ENCODE peak calls at places on chromosomes 3 and 15, in ten cellular contexts. One of them, this sample, is unnamed.

GRCh38 chr15:93072440-93073394 is 16.3 kb downstream of the RGMA start:
- DNase-seq in stimulated activated CD8-positive, alpha-beta memory T cell treated with anti-CD3 and anti-CD28 coated beads, Interleukin-15, amount 100 ng/mL, for 24 hours: no peak
- DNase-seq in PC-3: peak; percentile 75
- DNase-seq in T-helper 17 cell: no peak
- DNase-seq in dermis microvascular lymphatic vessel endothelial cell: peak; percentile 71
- DNase-seq in stimulated activated naive B cell treated with anti-CD40 and anti-IgM and Interleukin-4, amounts not matched to agents 10 μg/mL and 1 μg/mL and 100 μg/mL, for 72 hours: no peak
- DNase-seq in SK-N-SH: peak; percentile 95
- DNase-seq in aorta: peak; percentile 96
- DNase-seq in lower leg skin: no peak
- DNase-seq in stomach: peak; percentile 69
- DNase-seq in this sample: peak; percentile 96

GRCh38 chr3:129343643-129344360 is 65.1 kb downstream of the HMCES start:
- DNase-seq in stimulated activated CD8-positive, alpha-beta memory T cell treated with anti-CD3 and anti-CD28 coated beads, Interleukin-15, amount 100 ng/mL, for 24 hours: no peak
- DNase-seq in PC-3: no peak
- DNase-seq in T-helper 17 cell: no peak
- DNase-seq in dermis microvascular lymphatic vessel endothelial cell: no peak
- DNase-seq in stimulated activated naive B cell treated with anti-CD40 and anti-IgM and Interleukin-4, amounts not matched to agents 10 μg/mL and 1 μg/mL and 100 μg/mL, for 72 hours: no peak
- DNase-seq in SK-N-SH: no peak
- DNase-seq in aorta: peak; percentile 83
- DNase-seq in lower leg skin: no peak
- DNase-seq in stomach: peak; percentile 56
- DNase-seq in this sample: peak; percentile 90

GRCh38 chr3:117355566-117355965 is 646.0 kb downstream of the TUSC7 start:
- DNase-seq in stimulated activated CD8-positive, alpha-beta memory T cell treated with anti-CD3 and anti-CD28 coated beads, Interleukin-15, amount 100 ng/mL, for 24 hours: no peak
- DNase-seq in PC-3: no peak
- DNase-seq in T-helper 17 cell: no peak
- DNase-seq in dermis microvascular lymphatic vessel endothelial cell: peak; percentile 52
- DNase-seq in stimulated activated naive B cell treated with anti-CD40 and anti-IgM and Interleukin-4, amounts not matched to agents 10 μg/mL and 1 μg/mL and 100 μg/mL, for 72 hours: no peak
- DNase-seq in SK-N-SH: peak; percentile 44
- DNase-seq in aorta: no peak
- DNase-seq in lower leg skin: no peak
- DNase-seq in stomach: no peak
- DNase-seq in this sample: no peak

GRCh38 chr3:120350431-120350941 is 1.3 kb upstream of the LRRC58 start:
- DNase-seq in stimulated activated CD8-positive, alpha-beta memory T cell treated with anti-CD3 and anti-CD28 coated beads, Interleukin-15, amount 100 ng/mL, for 24 hours: no peak
- DNase-seq in PC-3: peak; percentile 79
- DNase-seq in T-helper 17 cell: no peak
- DNase-seq in dermis microvascular lymphatic vessel endothelial cell: peak; percentile 8
- DNase-seq in stimulated activated naive B cell treated with anti-CD40 and anti-IgM and Interleukin-4, amounts not matched to agents 10 μg/mL and 1 μg/mL and 100 μg/mL, for 72 hours: no peak
- DNase-seq in SK-N-SH: no peak
- DNase-seq in aorta: peak; percentile 78
- DNase-seq in lower leg skin: no peak
- DNase-seq in stomach: no peak
- DNase-seq in this sample: no peak

GRCh38 chr3:127038476-127038875 is 55.6 kb downstream of the PLXNA1 start:
- DNase-seq in stimulated activated CD8-positive, alpha-beta memory T cell treated with anti-CD3 and anti-CD28 coated beads, Interleukin-15, amount 100 ng/mL, for 24 hours: no peak
- DNase-seq in PC-3: no peak
- DNase-seq in T-helper 17 cell: no peak
- DNase-seq in dermis microvascular lymphatic vessel endothelial cell: no peak
- DNase-seq in stimulated activated naive B cell treated with anti-CD40 and anti-IgM and Interleukin-4, amounts not matched to agents 10 μg/mL and 1 μg/mL and 100 μg/mL, for 72 hours: no peak
- DNase-seq in SK-N-SH: no peak
- DNase-seq in aorta: peak; percentile 57
- DNase-seq in lower leg skin: no peak
- DNase-seq in stomach: no peak
- DNase-seq in this sample: no peak

GRCh38 chr3:142929109-142929508 is 34.4 kb downstream of the PAQR9 start:
- DNase-seq in stimulated activated CD8-positive, alpha-beta memory T cell treated with anti-CD3 and anti-CD28 coated beads, Interleukin-15, amount 100 ng/mL, for 24 hours: no peak
- DNase-seq in PC-3: peak; percentile 70
- DNase-seq in T-helper 17 cell: peak; percentile 10
- DNase-seq in dermis microvascular lymphatic vessel endothelial cell: peak; percentile 48
- DNase-seq in stimulated activated naive B cell treated with anti-CD40 and anti-IgM and Interleukin-4, amounts not matched to agents 10 μg/mL and 1 μg/mL and 100 μg/mL, for 72 hours: no peak
- DNase-seq in SK-N-SH: no peak
- DNase-seq in aorta: no peak
- DNase-seq in lower leg skin: no peak
- DNase-seq in stomach: peak; percentile 53
- DNase-seq in this sample: no peak

GRCh38 chr3:133479895-133480669 is 80.2 kb downstream of the BFSP2 start:
- DNase-seq in stimulated activated CD8-positive, alpha-beta memory T cell treated with anti-CD3 and anti-CD28 coated beads, Interleukin-15, amount 100 ng/mL, for 24 hours: no peak
- DNase-seq in PC-3: peak; percentile 90
- DNase-seq in T-helper 17 cell: no peak
- DNase-seq in dermis microvascular lymphatic vessel endothelial cell: no peak
- DNase-seq in stimulated activated naive B cell treated with anti-CD40 and anti-IgM and Interleukin-4, amounts not matched to agents 10 μg/mL and 1 μg/mL and 100 μg/mL, for 72 hours: no peak
- DNase-seq in SK-N-SH: no peak
- DNase-seq in aorta: no peak
- DNase-seq in lower leg skin: no peak
- DNase-seq in stomach: no peak
- DNase-seq in this sample: no peak

GRCh38 chr15:98647026-98647773 is 1.1 kb upstream of the IGF1R start:
- DNase-seq in stimulated activated CD8-positive, alpha-beta memory T cell treated with anti-CD3 and anti-CD28 coated beads, Interleukin-15, amount 100 ng/mL, for 24 hours: peak; percentile 27
- DNase-seq in PC-3: peak; percentile 39
- DNase-seq in T-helper 17 cell: peak; percentile 53
- DNase-seq in dermis microvascular lymphatic vessel endothelial cell: peak; percentile 61
- DNase-seq in stimulated activated naive B cell treated with anti-CD40 and anti-IgM and Interleukin-4, amounts not matched to agents 10 μg/mL and 1 μg/mL and 100 μg/mL, for 72 hours: peak; percentile 54
- DNase-seq in SK-N-SH: peak; percentile 87
- DNase-seq in aorta: peak; percentile 92
- DNase-seq in lower leg skin: peak; percentile 41
- DNase-seq in stomach: peak; percentile 66
- DNase-seq in this sample: peak; percentile 60

GRCh38 chr15:25509697-25510096 is 70.9 kb upstream of the UBE3A start:
- DNase-seq in stimulated activated CD8-positive, alpha-beta memory T cell treated with anti-CD3 and anti-CD28 coated beads, Interleukin-15, amount 100 ng/mL, for 24 hours: no peak
- DNase-seq in PC-3: no peak
- DNase-seq in T-helper 17 cell: no peak
- DNase-seq in dermis microvascular lymphatic vessel endothelial cell: no peak
- DNase-seq in stimulated activated naive B cell treated with anti-CD40 and anti-IgM and Interleukin-4, amounts not matched to agents 10 μg/mL and 1 μg/mL and 100 μg/mL, for 72 hours: no peak
- DNase-seq in SK-N-SH: no peak
- DNase-seq in aorta: no peak
- DNase-seq in lower leg skin: no peak
- DNase-seq in stomach: no peak
- DNase-seq in this sample: no peak

GRCh38 chr15:78666010-78666409 is 25.0 kb upstream of the CHRNB4 start:
- DNase-seq in stimulated activated CD8-positive, alpha-beta memory T cell treated with anti-CD3 and anti-CD28 coated beads, Interleukin-15, amount 100 ng/mL, for 24 hours: no peak
- DNase-seq in PC-3: no peak
- DNase-seq in T-helper 17 cell: no peak
- DNase-seq in dermis microvascular lymphatic vessel endothelial cell: no peak
- DNase-seq in stimulated activated naive B cell treated with anti-CD40 and anti-IgM and Interleukin-4, amounts not matched to agents 10 μg/mL and 1 μg/mL and 100 μg/mL, for 72 hours: no peak
- DNase-seq in SK-N-SH: no peak
- DNase-seq in aorta: no peak
- DNase-seq in lower leg skin: no peak
- DNase-seq in stomach: no peak
- DNase-seq in this sample: no peak

GRCh38 chr15:100245855-100246254 is 95.9 kb downstream of the ADAMTS17 start:
- DNase-seq in stimulated activated CD8-positive, alpha-beta memory T cell treated with anti-CD3 and anti-CD28 coated beads, Interleukin-15, amount 100 ng/mL, for 24 hours: no peak
- DNase-seq in PC-3: no peak
- DNase-seq in T-helper 17 cell: no peak
- DNase-seq in dermis microvascular lymphatic vessel endothelial cell: no peak
- DNase-seq in stimulated activated naive B cell treated with anti-CD40 and anti-IgM and Interleukin-4, amounts not matched to agents 10 μg/mL and 1 μg/mL and 100 μg/mL, for 72 hours: no peak
- DNase-seq in SK-N-SH: no peak
- DNase-seq in aorta: no peak
- DNase-seq in lower leg skin: no peak
- DNase-seq in stomach: no peak
- DNase-seq in this sample: no peak